ENCODE peak calls at places on chromosomes 3 and 15, in four cellular contexts. One of them, this sample, is unnamed.

GRCh38 chr15:38389924-38390542 is 63.9 kb upstream of the FAM98B start:
- DNase-seq in AML-193: no peak
- DNase-seq in GM12865: peak; percentile 79
- DNase-seq in NCI-H2171: no peak
- DNase-seq in this sample: peak; percentile 68

GRCh38 chr3:40079203-40079844 is 230.2 kb upstream of the EIF1B start:
- DNase-seq in AML-193: no peak
- DNase-seq in GM12865: no peak
- DNase-seq in NCI-H2171: no peak
- DNase-seq in this sample: peak; percentile 83

GRCh38 chr3:170130532-170130931 is 51.0 kb downstream of the PHC3 start:
- DNase-seq in AML-193: no peak
- DNase-seq in GM12865: no peak
- DNase-seq in NCI-H2171: no peak
- DNase-seq in this sample: no peak

GRCh38 chr15:98983333-98983732 is 24.3 kb downstream of the PGPEP1L start:
- DNase-seq in AML-193: peak; percentile 77
- DNase-seq in GM12865: peak; percentile 64
- DNase-seq in NCI-H2171: no peak
- DNase-seq in this sample: peak; percentile 70

GRCh38 chr15:69604050-69604378 is 151.4 kb downstream of the RPLP1 start:
- DNase-seq in AML-193: no peak
- DNase-seq in GM12865: peak; percentile 20
- DNase-seq in NCI-H2171: no peak
- DNase-seq in this sample: no peak

GRCh38 chr15:52183562-52184173 is 7.5 kb downstream of the GNB5 start:
- DNase-seq in AML-193: no peak
- DNase-seq in GM12865: peak; percentile 51
- DNase-seq in NCI-H2171: no peak
- DNase-seq in this sample: peak; percentile 54

GRCh38 chr3:32841875-32842505 is 24.2 kb downstream of the TRIM71 start:
- DNase-seq in AML-193: no peak
- DNase-seq in GM12865: no peak
- DNase-seq in NCI-H2171: no peak
- DNase-seq in this sample: peak; percentile 33

GRCh38 chr3:120410541-120410940 is 40.3 kb downstream of the FSTL1 start:
- DNase-seq in AML-193: no peak
- DNase-seq in GM12865: no peak
- DNase-seq in NCI-H2171: no peak
- DNase-seq in this sample: no peak

GRCh38 chr3:176074096-176074495 is 1123.2 kb downstream of the TBL1XR1 start:
- DNase-seq in AML-193: no peak
- DNase-seq in GM12865: no peak
- DNase-seq in NCI-H2171: no peak
- DNase-seq in this sample: no peak

GRCh38 chr3:85572426-85572825 is 613.6 kb downstream of the CADM2 start:
- DNase-seq in AML-193: no peak
- DNase-seq in GM12865: no peak
- DNase-seq in NCI-H2171: no peak
- DNase-seq in this sample: peak; percentile 5

GRCh38 chr15:82894971-82895520 is 57.5 kb downstream of the HOMER2 start:
- DNase-seq in AML-193: no peak
- DNase-seq in GM12865: no peak
- DNase-seq in NCI-H2171: peak; percentile 15
- DNase-seq in this sample: no peak

GRCh38 chr3:13543251-13543650 is 5.7 kb upstream of the FBLN2 start:
- DNase-seq in AML-193: no peak
- DNase-seq in GM12865: no peak
- DNase-seq in NCI-H2171: no peak
- DNase-seq in this sample: peak; percentile 97

GRCh38 chr3:132854856-132855535 is 132.8 kb upstream of the NPHP3 start:
- DNase-seq in AML-193: no peak
- DNase-seq in GM12865: no peak
- DNase-seq in NCI-H2171: no peak
- DNase-seq in this sample: no peak

GRCh38 chr15:80695911-80696651 is 971 bp downstream of the ABHD17C start:
- DNase-seq in AML-193: peak; percentile 33
- DNase-seq in GM12865: peak; percentile 16
- DNase-seq in NCI-H2171: no peak
- DNase-seq in this sample: peak; percentile 30

GRCh38 chr15:77869021-77869895 is 208.3 kb downstream of the TBC1D2B start:
- DNase-seq in AML-193: no peak
- DNase-seq in GM12865: no peak
- DNase-seq in NCI-H2171: no peak
- DNase-seq in this sample: peak; percentile 10

GRCh38 chr15:78061963-78062427 is 15.5 kb downstream of the TBC1D2B start:
- DNase-seq in AML-193: no peak
- DNase-seq in GM12865: peak; percentile 80
- DNase-seq in NCI-H2171: no peak
- DNase-seq in this sample: peak; percentile 60

GRCh38 chr3:50267280-50267913 is 1.6 kb upstream of the SEMA3B start:
- DNase-seq in AML-193: no peak
- DNase-seq in GM12865: no peak
- DNase-seq in NCI-H2171: no peak
- DNase-seq in this sample: peak; percentile 54

GRCh38 chr15:32029862-32030781 is at the start of gene CHRNA7:
- DNase-seq in AML-193: peak; percentile 32
- DNase-seq in GM12865: peak; percentile 74
- DNase-seq in NCI-H2171: peak; percentile 81
- DNase-seq in this sample: peak; percentile 21

GRCh38 chr3:36546196-36546595 is 165.9 kb downstream of the STAC start:
- DNase-seq in AML-193: no peak
- DNase-seq in GM12865: no peak
- DNase-seq in NCI-H2171: peak; percentile 18
- DNase-seq in this sample: peak; percentile 16

GRCh38 chr15:88393719-88394519 is 73.3 kb downstream of the MRPL46 start:
- DNase-seq in AML-193: no peak
- DNase-seq in GM12865: no peak
- DNase-seq in NCI-H2171: no peak
- DNase-seq in this sample: no peak

GRCh38 chr3:188830955-188831354 is 340.8 kb upstream of the TPRG1 start:
- DNase-seq in AML-193: peak; percentile 51
- DNase-seq in GM12865: no peak
- DNase-seq in NCI-H2171: no peak
- DNase-seq in this sample: peak; percentile 20

GRCh38 chr3:171904829-171905228 is 61.7 kb downstream of the TMEM212 start:
- DNase-seq in AML-193: no peak
- DNase-seq in GM12865: no peak
- DNase-seq in NCI-H2171: no peak
- DNase-seq in this sample: peak; percentile 1

GRCh38 chr3:161274691-161275298 is 53.7 kb downstream of the NMD3 start:
- DNase-seq in AML-193: peak; percentile 74
- DNase-seq in GM12865: peak; percentile 69
- DNase-seq in NCI-H2171: no peak
- DNase-seq in this sample: peak; percentile 78

GRCh38 chr15:51331141-51331540 is 7.3 kb downstream of the CYP19A1 start:
- DNase-seq in AML-193: no peak
- DNase-seq in GM12865: no peak
- DNase-seq in NCI-H2171: no peak
- DNase-seq in this sample: peak; percentile 65

GRCh38 chr3:98962189-98962930 is 60.9 kb upstream of the DCBLD2 start:
- DNase-seq in AML-193: no peak
- DNase-seq in GM12865: no peak
- DNase-seq in NCI-H2171: no peak
- DNase-seq in this sample: peak; percentile 38

GRCh38 chr15:40722934-40723333 is 28.0 kb downstream of the RAD51 start:
- DNase-seq in AML-193: no peak
- DNase-seq in GM12865: no peak
- DNase-seq in NCI-H2171: no peak
- DNase-seq in this sample: no peak

GRCh38 chr3:48788544-48789162 is 59.0 kb downstream of the PRKAR2A start:
- DNase-seq in AML-193: no peak
- DNase-seq in GM12865: no peak
- DNase-seq in NCI-H2171: no peak
- DNase-seq in this sample: no peak

GRCh38 chr3:156174229-156174847 is 54.0 kb downstream of the KCNAB1 start:
- DNase-seq in AML-193: no peak
- DNase-seq in GM12865: peak; percentile 14
- DNase-seq in NCI-H2171: no peak
- DNase-seq in this sample: peak; percentile 79

GRCh38 chr3:140522653-140523380 is 155.0 kb upstream of the TRIM42 start:
- DNase-seq in AML-193: no peak
- DNase-seq in GM12865: no peak
- DNase-seq in NCI-H2171: no peak
- DNase-seq in this sample: no peak

GRCh38 chr15:23823508-23823907 is 136.4 kb upstream of the NDN start:
- DNase-seq in AML-193: peak; percentile 0
- DNase-seq in GM12865: no peak
- DNase-seq in NCI-H2171: no peak
- DNase-seq in this sample: no peak

GRCh38 chr3:49593046-49593445 is 38.8 kb downstream of the BSN start:
- DNase-seq in AML-193: no peak
- DNase-seq in GM12865: no peak
- DNase-seq in NCI-H2171: no peak
- DNase-seq in this sample: peak; percentile 39

GRCh38 chr15:81312790-81313543 is 11.0 kb downstream of the STARD5 start:
- DNase-seq in AML-193: no peak
- DNase-seq in GM12865: no peak
- DNase-seq in NCI-H2171: no peak
- DNase-seq in this sample: peak; percentile 99

GRCh38 chr3:167651820-167652219 is 1.9 kb downstream of the WDR49 start:
- DNase-seq in AML-193: no peak
- DNase-seq in GM12865: no peak
- DNase-seq in NCI-H2171: no peak
- DNase-seq in this sample: no peak

GRCh38 chr3:55244247-55244646 is 242.9 kb downstream of the WNT5A start:
- DNase-seq in AML-193: no peak
- DNase-seq in GM12865: no peak
- DNase-seq in NCI-H2171: peak; percentile 44
- DNase-seq in this sample: no peak

GRCh38 chr15:47333758-47334157 is 383.5 kb upstream of the SEMA6D start:
- DNase-seq in AML-193: no peak
- DNase-seq in GM12865: no peak
- DNase-seq in NCI-H2171: no peak
- DNase-seq in this sample: no peak

GRCh38 chr3:197367081-197367780 is 68.8 kb upstream of the DLG1 start:
- DNase-seq in AML-193: no peak
- DNase-seq in GM12865: no peak
- DNase-seq in NCI-H2171: no peak
- DNase-seq in this sample: peak; percentile 56

GRCh38 chr3:46662771-46663551 is 30.5 kb downstream of the ALS2CL start:
- DNase-seq in AML-193: no peak
- DNase-seq in GM12865: no peak
- DNase-seq in NCI-H2171: no peak
- DNase-seq in this sample: peak; percentile 32

This sample was measured in cardiac fibroblast.